ENCODE peak calls at places on chromosome 22, in four cellular contexts. C is K562, W is GM12878, V is IMR-90. S is an unnamed sample.

GRCh38 chr22:28187612-28188011 is 268.6 kb upstream of the PITPNB start:
- DNase-seq in C (no peak), W (no peak), V (no peak), S (no peak)

GRCh38 chr22:20407829-20408228 is 13.9 kb downstream of the ZNF74 start:
- DNase-seq in C (peak; percentile 54), W (no peak), V (no peak), S (no peak)

GRCh38 chr22:31278643-31279326 is 13.5 kb downstream of the PIK3IP1 start:
- DNase-seq in C (no peak), W (no peak), V (no peak), S (no peak)

GRCh38 chr22:26648761-26649363 is 8.5 kb upstream of the MIAT start:
- DNase-seq in C (no peak), W (no peak), V (no peak), S (no peak)

GRCh38 chr22:22554324-22555284 is 4.5 kb downstream of the PRAME start:
- DNase-seq in C (peak; percentile 57), W (no peak), V (no peak), S (no peak)

GRCh38 chr22:38758276-38758945 is 2.6 kb upstream of the SUN2 start:
- DNase-seq in C (no peak), W (no peak), V (no peak), S (no peak)

GRCh38 chr22:32477608-32478007 is 3.0 kb downstream of the FBXO7 start:
- DNase-seq in C (no peak), W (no peak), V (no peak), S (no peak)

GRCh38 chr22:41184679-41185078 is 20.4 kb upstream of the L3MBTL2 start:
- DNase-seq in C (no peak), W (no peak), V (no peak), S (no peak)

GRCh38 chr22:27752771-27753170 is 48.8 kb downstream of the MN1 start:
- DNase-seq in C (no peak), W (no peak), V (no peak), S (no peak)

GRCh38 chr22:27377901-27378300 is 423.7 kb downstream of the MN1 start:
- DNase-seq in C (no peak), W (no peak), V (no peak), S (no peak)

GRCh38 chr22:46462726-46463371 is 74.6 kb downstream of the CELSR1 start:
- DNase-seq in C (no peak), W (no peak), V (peak; percentile 70), S (no peak)
- TF ChIP-seq CHD1 in C (no peak), W (no peak), V (no peak), S (no peak)

GRCh38 chr22:49380095-49380827 is 447.4 kb downstream of the BRD1 start:
- DNase-seq in C (no peak), W (no peak), V (no peak), S (no peak)
- H2AFZ ChIP-seq in C (no peak overlapping the region), W (no peak overlapping the region), V (no peak overlapping the region), S (no peak overlapping the region)

DNA sequence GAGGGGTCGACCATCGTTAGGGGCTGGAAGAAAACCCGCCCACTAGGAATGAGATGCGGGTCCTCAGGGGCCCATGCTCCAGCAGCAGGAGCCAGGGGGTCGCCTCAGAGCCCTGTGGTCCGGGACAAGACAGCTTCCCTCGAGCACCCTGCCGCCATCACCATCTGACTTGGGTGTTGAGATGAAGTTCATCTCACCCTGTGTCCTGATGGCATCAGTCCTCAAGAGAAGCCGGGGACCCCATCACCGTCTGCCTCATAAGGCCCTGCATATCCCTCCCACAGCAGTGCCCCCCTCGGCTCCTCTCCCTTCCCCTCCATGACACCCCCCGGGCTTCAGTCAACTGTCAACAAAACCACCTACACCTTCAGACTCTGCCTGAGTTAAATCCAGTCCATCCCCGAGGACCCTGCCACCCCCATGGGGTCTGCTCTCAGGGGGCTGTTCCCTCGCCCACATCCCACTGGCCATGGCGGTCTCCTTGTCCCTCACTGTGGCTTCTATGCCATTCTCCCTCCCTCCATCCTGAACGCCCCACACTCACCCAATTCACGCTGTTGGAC is 87.6 kb upstream of the RTL6 start:
- DNase-seq in C (no peak), W (no peak), V (no peak), S (no peak)
- TF ChIP-seq CHD1 in C (no peak), W (no peak), V (no peak), S (no peak)

GRCh38 chr22:43427296-43428004 is 15.6 kb downstream of the MPPED1 start:
- DNase-seq in C (peak; percentile 69), W (no peak), V (no peak), S (no peak)

GRCh38 chr22:43431821-43432554 is 20.2 kb downstream of the MPPED1 start:
- DNase-seq in C (no peak), W (no peak), V (no peak), S (no peak)

GRCh38 chr22:43428005-43428485 is 16.2 kb downstream of the MPPED1 start:
- DNase-seq in C (no peak), W (no peak), V (no peak), S (no peak)

GRCh38 chr22:43426816-43427215 is 15.0 kb downstream of the MPPED1 start:
- DNase-seq in C (no peak), W (no peak), V (no peak), S (no peak)

GRCh38 chr22:43429426-43429825 is 17.6 kb downstream of the MPPED1 start:
- DNase-seq in C (no peak), W (no peak), V (no peak), S (no peak)
- H2AFZ ChIP-seq in C (no peak overlapping the region), W (no peak overlapping the region), V (no peak overlapping the region), S (no peak overlapping the region)

GRCh38 chr22:36384766-36385400 is 2.9 kb downstream of the MYH9 start:
- DNase-seq in C (no peak), W (no peak), V (no peak), S (no peak)

GRCh38 chr22:36386351-36386899 is 1.3 kb downstream of the MYH9 start:
- DNase-seq in C (no peak), W (peak; percentile 63), V (no peak), S (no peak)

GRCh38 chr22:36386900-36387663 is 685 bp downstream of the MYH9 start:
- DNase-seq in C (no peak), W (no peak), V (no peak), S (no peak)

GRCh38 chr22:36387664-36387913 is 178 bp downstream of the MYH9 start:
- DNase-seq in C (no peak), W (no peak), V (no peak), S (no peak)

GRCh38 chr22:36385491-36386350 is 2.0 kb downstream of the MYH9 start:
- DNase-seq in C (no peak), W (no peak), V (no peak), S (no peak)
- TF ChIP-seq CHD1 in C (no peak), W (peak; percentile 45), V (no peak), S (no peak)

GRCh38 chr22:45318558-45319318 is 9.0 kb downstream of the FAM118A start:
- DNase-seq in C (no peak), W (peak; percentile 46), V (peak; percentile 70), S (no peak)

GRCh38 chr22:45318168-45318557 is 8.4 kb downstream of the FAM118A start:
- DNase-seq in C (peak; percentile 23), W (peak; percentile 68), V (peak; percentile 97), S (no peak)

GRCh38 chr22:45317551-45318167 is 7.9 kb downstream of the FAM118A start:
- DNase-seq in C (no peak), W (no peak), V (peak; percentile 37), S (peak; percentile 54)

GRCh38 chr22:45320326-45320976 is 10.7 kb downstream of the FAM118A start:
- DNase-seq in C (no peak), W (no peak), V (peak; percentile 75), S (no peak)

DNA sequence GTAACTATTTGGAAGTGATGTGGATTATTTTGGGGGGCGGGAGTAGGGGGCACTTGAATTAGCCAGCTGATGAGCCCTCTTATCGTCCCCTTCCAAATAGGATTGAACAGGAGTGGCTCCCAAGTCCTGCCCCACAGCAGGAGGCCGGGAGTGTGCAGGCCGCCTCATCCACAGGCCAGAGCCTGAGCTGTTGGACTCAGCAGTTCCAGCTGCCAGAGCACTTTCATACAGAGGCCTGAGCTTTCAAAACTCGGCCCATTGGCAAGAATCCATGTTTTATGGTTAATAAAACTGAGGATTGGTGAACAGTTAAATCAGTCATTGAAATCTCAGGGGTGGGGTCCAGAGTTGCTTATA is 9.6 kb downstream of the FAM118A start:
- DNase-seq in C (no peak), W (no peak), V (peak; percentile 77), S (no peak)
- H2AFZ ChIP-seq in C (no peak overlapping the region), W (no peak overlapping the region), V (peak overlapping the region; percentile 80), S (no peak overlapping the region)

DNA sequence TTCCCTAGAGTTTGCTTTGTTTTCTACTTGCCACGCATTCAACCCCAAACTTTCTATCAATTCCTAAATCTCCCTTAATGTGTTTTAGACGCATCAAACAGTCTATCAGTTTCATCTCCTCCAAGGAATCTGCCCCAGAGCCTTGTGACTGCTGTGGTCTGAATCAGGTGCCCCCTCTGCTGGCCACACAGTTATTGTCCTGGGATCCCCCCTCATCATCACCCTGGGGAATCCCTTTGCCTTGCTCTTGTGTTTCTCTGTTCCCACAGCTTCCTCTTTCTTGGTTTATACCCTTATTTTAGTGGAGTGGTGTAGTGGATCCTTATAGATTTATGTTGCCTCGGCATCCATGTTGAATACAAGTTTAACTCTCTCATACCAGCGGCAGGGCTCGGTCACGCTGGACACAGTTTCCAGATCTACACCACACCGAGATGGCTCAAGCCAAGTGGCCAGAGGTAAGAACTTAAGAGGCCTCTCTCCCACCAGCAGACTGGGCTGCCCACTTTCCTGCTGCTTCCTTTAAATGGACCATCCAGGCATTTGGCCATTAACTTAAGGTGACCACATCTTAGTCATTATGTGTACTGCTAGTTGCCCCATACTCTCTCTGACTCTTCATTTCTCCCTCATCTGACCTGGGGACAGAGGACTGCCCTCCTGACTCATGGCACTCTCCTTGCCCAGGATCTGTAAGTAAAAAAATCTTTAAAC is 8.2 kb downstream of the UPB1 start:
- DNase-seq in C (peak; percentile 63), W (peak; percentile 85), V (peak; percentile 63), S (no peak)
- TF ChIP-seq CHD1 in C (no peak), W (no peak), V (no peak), S (no peak)

S was measured in H1.